ENCODE peak calls at places on chromosome 5, in five cellular contexts. I is HepG2, W is K562, J is GM12878, E is H1. T is an unnamed sample.

GRCh38 chr5:14870347-14871083 is 1.1 kb downstream of the ANKH start:
- DNase-seq in E (no peak), J (no peak), W (no peak), I (no peak), T (no peak)

GRCh38 chr5:68252678-68253520 is 37.3 kb downstream of the PIK3R1 start:
- DNase-seq in I (peak), J (no peak), E (peak), W (peak), T (peak)

GRCh38 chr5:149581192-149581861 is at the start of gene ARHGEF37:
- DNase-seq in J (no peak), E (no peak), W (no peak), I (peak), T (peak)

GRCh38 chr5:83428126-83428525 is 43.4 kb upstream of the VCAN start:
- DNase-seq in I (peak), J (no peak), E (no peak), W (no peak), T (no peak)

GRCh38 chr5:117657591-117657990 is 1083.0 kb upstream of the SEMA6A start:
- DNase-seq in J (no peak), E (no peak), W (no peak), I (no peak), T (no peak)

GRCh38 chr5:42621242-42621641 is 135.4 kb upstream of the CCDC152 start:
- DNase-seq in W (no peak), J (no peak), E (no peak), I (no peak), T (no peak)

GRCh38 chr5:113246371-113246870 is 188.4 kb downstream of the TSSK1B start:
- DNase-seq in I (no peak), E (no peak), W (no peak), J (no peak), T (no peak)

GRCh38 chr5:101278917-101279316 is 375.8 kb upstream of the ST8SIA4 start:
- DNase-seq in E (no peak), I (no peak), J (no peak), W (no peak), T (no peak)

GRCh38 chr5:78499485-78499884 is 139.1 kb downstream of the SCAMP1 start:
- DNase-seq in I (no peak), E (no peak), J (no peak), W (no peak), T (no peak)

DNA sequence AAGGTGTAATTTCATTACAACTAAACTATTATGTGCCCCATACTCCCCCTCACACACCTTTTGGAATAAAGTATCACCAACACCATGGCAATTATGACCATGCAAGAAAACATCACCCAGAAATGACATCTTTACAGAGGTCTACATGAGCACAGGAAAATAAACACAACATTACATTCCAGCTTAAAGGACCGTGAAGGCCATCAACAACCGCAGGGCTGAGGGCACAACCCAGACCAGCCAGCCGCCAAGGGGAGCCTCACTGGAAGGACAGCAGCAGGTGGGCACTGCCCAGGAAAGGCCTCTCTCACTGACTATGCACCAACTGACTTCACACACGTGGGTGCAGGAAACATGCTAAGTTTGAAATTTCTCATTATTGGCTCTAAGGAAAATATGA is 17.4 kb downstream of the NSUN2 start:
- DNase-seq in I (no peak), W (no peak), J (no peak), E (no peak), T (no peak)
- TF ChIP-seq ZNF274 in I (no peak), W (no peak), J (no peak), E (no peak), T (no peak)

GRCh38 chr5:135706893-135707292 is 127.6 kb upstream of the SLC25A48 start:
- DNase-seq in E (no peak), W (no peak), J (no peak), I (no peak), T (no peak)
- TF ChIP-seq CEBPB in E (no peak), W (no peak), J (no peak), I (no peak), T (no peak)

GRCh38 chr5:99355881-99356280 is 427.1 kb upstream of the CHD1 start:
- DNase-seq in J (no peak), W (no peak), I (no peak), E (no peak), T (no peak)
- TF ChIP-seq ZNF274 in J (no peak), W (no peak), I (no peak), E (no peak), T (no peak)

DNA sequence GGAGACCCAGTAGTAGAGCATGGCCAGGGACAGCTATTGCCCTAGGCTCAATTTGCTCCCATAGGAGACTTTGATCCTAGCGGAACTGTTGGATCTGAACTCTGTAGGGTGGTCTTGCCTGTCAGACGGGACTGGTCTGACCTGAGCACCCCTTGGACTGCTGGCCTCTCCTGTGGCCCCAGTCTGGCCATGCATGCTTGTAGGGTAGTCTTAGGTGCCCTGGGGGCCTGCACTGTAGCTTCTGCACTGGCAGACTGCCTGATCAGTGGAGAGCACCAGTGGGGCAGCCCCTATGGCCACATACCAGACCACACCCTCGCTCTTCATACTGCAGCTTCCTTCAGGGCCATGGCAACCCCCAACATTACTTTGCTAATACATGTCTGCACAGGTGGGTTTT is 396.1 kb upstream of the GRAMD2B start:
- DNase-seq in W (no peak), J (no peak), I (no peak), E (no peak), T (no peak)
- TF ChIP-seq CEBPB in W (no peak), J (no peak), I (no peak), E (no peak), T (no peak)

T was measured in HCT116.